ENCODE peak calls at places on chromosomes 16 and 17, in six cellular contexts. One of them, this sample, is unnamed.

GRCh38 chr16:67394271-67395104 is 1.2 kb upstream of the TPPP3 start:
- DNase-seq in mucosa of descending colon: no peak
- DNase-seq in spleen: peak
- DNase-seq in colonic mucosa: no peak
- DNase-seq in A549: no peak
- DNase-seq in MM.1S: no peak
- DNase-seq in this sample: no peak

GRCh38 chr17:49577978-49578893 is 2.6 kb downstream of the NXPH3 start:
- DNase-seq in mucosa of descending colon: no peak
- DNase-seq in spleen: no peak
- DNase-seq in colonic mucosa: no peak
- DNase-seq in A549: no peak
- DNase-seq in MM.1S: no peak
- DNase-seq in this sample: no peak

GRCh38 chr17:7841622-7842379 is 7.8 kb downstream of the KDM6B start:
- DNase-seq in mucosa of descending colon: peak
- DNase-seq in spleen: peak
- DNase-seq in colonic mucosa: peak
- DNase-seq in A549: peak
- DNase-seq in MM.1S: peak
- DNase-seq in this sample: peak

GRCh38 chr16:27703121-27703520 is 153.2 kb downstream of the KATNIP start:
- DNase-seq in mucosa of descending colon: no peak
- DNase-seq in spleen: peak
- DNase-seq in colonic mucosa: no peak
- DNase-seq in A549: no peak
- DNase-seq in MM.1S: no peak
- DNase-seq in this sample: no peak

GRCh38 chr17:45813051-45813731 is 29.1 kb downstream of the CRHR1 start:
- DNase-seq in mucosa of descending colon: no peak
- DNase-seq in spleen: no peak
- DNase-seq in colonic mucosa: no peak
- DNase-seq in A549: no peak
- DNase-seq in MM.1S: no peak
- DNase-seq in this sample: no peak

GRCh38 chr17:40810505-40810904 is 10.7 kb upstream of the KRT28 start:
- DNase-seq in mucosa of descending colon: no peak
- DNase-seq in spleen: no peak
- DNase-seq in colonic mucosa: no peak
- DNase-seq in A549: peak
- DNase-seq in MM.1S: no peak
- DNase-seq in this sample: no peak

GRCh38 chr17:44541884-44542581 is 15.3 kb upstream of the FZD2 start:
- DNase-seq in mucosa of descending colon: no peak
- DNase-seq in spleen: no peak
- DNase-seq in colonic mucosa: no peak
- DNase-seq in A549: no peak
- DNase-seq in MM.1S: no peak
- DNase-seq in this sample: no peak

GRCh38 chr17:17179371-17179827 is 26.7 kb downstream of the PLD6 start:
- DNase-seq in mucosa of descending colon: no peak
- DNase-seq in spleen: no peak
- DNase-seq in colonic mucosa: no peak
- DNase-seq in A549: no peak
- DNase-seq in MM.1S: no peak
- DNase-seq in this sample: no peak

GRCh38 chr16:85089485-85089884 is 22.8 kb downstream of the CIBAR2 start:
- DNase-seq in mucosa of descending colon: no peak
- DNase-seq in spleen: no peak
- DNase-seq in colonic mucosa: no peak
- DNase-seq in A549: no peak
- DNase-seq in MM.1S: no peak
- DNase-seq in this sample: no peak

GRCh38 chr17:21523482-21524210 is 147.5 kb downstream of the KCNJ12 start:
- DNase-seq in mucosa of descending colon: no peak
- DNase-seq in spleen: no peak
- DNase-seq in colonic mucosa: no peak
- DNase-seq in A549: no peak
- DNase-seq in MM.1S: no peak
- DNase-seq in this sample: no peak

GRCh38 chr17:80034977-80035686 is 540 bp downstream of the TBC1D16 start:
- DNase-seq in mucosa of descending colon: no peak
- DNase-seq in spleen: peak
- DNase-seq in colonic mucosa: peak
- DNase-seq in A549: no peak
- DNase-seq in MM.1S: no peak
- DNase-seq in this sample: no peak

GRCh38 chr17:44543213-44543904 is 13.9 kb upstream of the FZD2 start:
- DNase-seq in mucosa of descending colon: no peak
- DNase-seq in spleen: no peak
- DNase-seq in colonic mucosa: no peak
- DNase-seq in A549: peak
- DNase-seq in MM.1S: no peak
- DNase-seq in this sample: no peak

GRCh38 chr16:86283944-86284343 is 226.4 kb upstream of the FOXF1 start:
- DNase-seq in mucosa of descending colon: no peak
- DNase-seq in spleen: no peak
- DNase-seq in colonic mucosa: peak
- DNase-seq in A549: no peak
- DNase-seq in MM.1S: no peak
- DNase-seq in this sample: no peak

GRCh38 chr16:82187829-82188228 is 17.8 kb upstream of the MPHOSPH6 start:
- DNase-seq in mucosa of descending colon: no peak
- DNase-seq in spleen: no peak
- DNase-seq in colonic mucosa: no peak
- DNase-seq in A549: no peak
- DNase-seq in MM.1S: peak
- DNase-seq in this sample: no peak

GRCh38 chr17:58224315-58224714 is 5.3 kb upstream of the MKS1 start:
- DNase-seq in mucosa of descending colon: no peak
- DNase-seq in spleen: no peak
- DNase-seq in colonic mucosa: no peak
- DNase-seq in A549: peak
- DNase-seq in MM.1S: no peak
- DNase-seq in this sample: no peak
- H3K4me3 ChIP-seq in mucosa of descending colon: no peak
- H3K4me3 ChIP-seq in spleen: no peak
- H3K4me3 ChIP-seq in colonic mucosa: no peak
- H3K4me3 ChIP-seq in A549: no peak
- H3K4me3 ChIP-seq in MM.1S: no peak
- H3K4me3 ChIP-seq in this sample: no peak

DNA sequence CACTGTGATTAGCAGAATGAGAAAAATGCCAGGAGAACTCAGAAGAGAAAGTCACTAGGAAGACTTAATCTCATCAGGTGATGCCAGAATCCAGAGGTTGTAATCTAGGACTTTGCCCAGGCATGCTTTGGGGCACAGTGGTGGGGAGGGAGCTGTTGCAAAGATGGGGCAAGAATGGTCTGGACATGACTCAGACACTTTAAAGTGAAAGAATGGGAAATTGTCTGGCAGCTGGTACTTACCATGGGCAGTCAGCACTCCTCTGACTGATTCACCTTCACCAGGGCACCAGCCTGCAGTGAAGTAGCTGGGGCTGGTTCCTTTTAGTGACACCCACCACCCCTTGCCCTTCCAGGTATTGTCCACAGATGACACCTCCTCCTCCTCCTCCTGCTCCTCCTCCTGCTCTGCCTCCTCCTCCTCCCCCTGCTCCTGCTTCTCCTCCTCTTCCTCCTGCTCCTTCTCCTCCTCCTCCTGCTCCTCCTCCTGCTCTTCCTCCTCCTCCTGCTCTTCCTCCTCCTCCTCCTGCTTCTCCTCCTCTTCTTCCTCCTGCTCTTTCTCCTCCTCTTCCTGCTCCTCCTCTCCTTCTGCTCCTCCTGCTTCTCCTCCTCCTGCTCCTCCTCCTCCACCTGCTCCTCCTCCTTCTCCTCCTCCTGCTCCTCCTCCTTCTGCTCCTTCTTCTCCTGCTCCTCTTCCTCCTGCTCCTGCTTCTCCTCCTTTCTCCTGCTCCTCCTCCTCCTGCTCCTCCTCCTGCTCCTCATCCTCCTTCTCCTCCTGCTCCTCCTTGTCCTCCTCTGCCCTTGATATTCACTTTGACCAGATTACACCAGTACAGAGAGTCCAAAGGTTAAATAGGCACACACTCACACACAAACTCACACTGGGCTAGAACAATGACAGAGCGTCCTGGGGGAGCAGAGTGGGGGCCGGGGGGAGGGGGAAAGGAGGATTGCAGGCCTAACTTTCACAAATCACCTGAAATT is at the start of gene CHD9NB:
- DNase-seq in mucosa of descending colon: no peak
- DNase-seq in spleen: no peak
- DNase-seq in colonic mucosa: peak
- DNase-seq in A549: peak
- DNase-seq in MM.1S: peak
- DNase-seq in this sample: no peak
- H3K4me3 ChIP-seq in mucosa of descending colon: no peak
- H3K4me3 ChIP-seq in spleen: no peak
- H3K4me3 ChIP-seq in colonic mucosa: no peak
- H3K4me3 ChIP-seq in A549: peak
- H3K4me3 ChIP-seq in MM.1S: peak
- H3K4me3 ChIP-seq in this sample: no peak

DNA sequence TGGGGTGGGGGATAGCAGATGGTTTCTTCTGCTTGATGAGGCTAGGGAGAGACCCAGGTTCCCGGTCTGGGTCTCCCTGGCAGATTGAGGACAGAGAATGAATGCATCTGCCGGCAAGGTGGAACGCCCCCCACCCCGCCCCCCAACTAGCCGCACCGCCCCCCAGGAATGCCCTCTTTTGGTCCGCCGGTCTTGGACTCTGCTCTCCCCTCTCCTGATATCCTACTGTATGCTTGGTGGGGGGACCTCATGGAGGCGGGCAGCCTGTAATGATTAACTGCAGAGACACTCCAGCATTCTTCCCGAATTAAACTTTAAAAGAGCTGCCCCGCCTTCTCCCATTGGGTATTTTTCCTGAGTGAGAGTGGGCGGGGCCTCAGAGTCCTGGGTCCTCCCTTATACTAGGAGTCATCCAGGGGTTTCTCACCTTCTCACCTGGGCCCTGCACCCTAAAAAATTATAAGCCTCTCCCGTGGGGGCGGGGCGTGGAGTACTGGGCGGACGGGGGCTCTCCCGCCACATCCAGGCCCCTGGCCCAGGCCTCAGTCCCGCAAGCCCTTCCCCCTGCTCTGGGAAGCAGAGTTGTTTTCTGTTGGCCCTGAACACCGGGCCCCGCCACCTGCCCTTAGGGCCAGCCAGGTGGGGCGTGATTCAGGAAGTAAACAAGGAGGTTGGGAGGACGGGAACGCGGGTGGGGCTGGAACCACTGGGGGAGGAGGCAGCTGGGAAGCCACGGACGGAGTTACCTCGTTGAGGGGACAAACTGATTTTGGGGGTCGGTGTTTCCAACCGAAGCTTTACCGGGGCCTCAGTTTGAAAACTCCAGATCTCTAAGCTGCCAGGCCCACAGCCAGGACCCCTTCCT is 1.5 kb downstream of the GRB7 start:
- DNase-seq in mucosa of descending colon: peak
- DNase-seq in spleen: peak
- DNase-seq in colonic mucosa: peak
- DNase-seq in A549: peak
- DNase-seq in MM.1S: no peak
- DNase-seq in this sample: no peak
- H3K4me3 ChIP-seq in mucosa of descending colon: peak
- H3K4me3 ChIP-seq in spleen: no peak
- H3K4me3 ChIP-seq in colonic mucosa: peak
- H3K4me3 ChIP-seq in A549: peak
- H3K4me3 ChIP-seq in MM.1S: peak
- H3K4me3 ChIP-seq in this sample: peak

GRCh38 chr16:8951447-8952280 is 12.0 kb downstream of the USP7 start:
- DNase-seq in mucosa of descending colon: no peak
- DNase-seq in spleen: no peak
- DNase-seq in colonic mucosa: no peak
- DNase-seq in A549: no peak
- DNase-seq in MM.1S: peak
- DNase-seq in this sample: no peak

GRCh38 chr16:8949536-8950418 is 13.9 kb downstream of the USP7 start:
- DNase-seq in mucosa of descending colon: no peak
- DNase-seq in spleen: no peak
- DNase-seq in colonic mucosa: no peak
- DNase-seq in A549: no peak
- DNase-seq in MM.1S: no peak
- DNase-seq in this sample: no peak

GRCh38 chr16:8948831-8949230 is 14.9 kb downstream of the USP7 start:
- DNase-seq in mucosa of descending colon: no peak
- DNase-seq in spleen: no peak
- DNase-seq in colonic mucosa: no peak
- DNase-seq in A549: no peak
- DNase-seq in MM.1S: no peak
- DNase-seq in this sample: no peak

GRCh38 chr16:8952281-8952751 is 11.4 kb downstream of the USP7 start:
- DNase-seq in mucosa of descending colon: no peak
- DNase-seq in spleen: no peak
- DNase-seq in colonic mucosa: no peak
- DNase-seq in A549: no peak
- DNase-seq in MM.1S: no peak
- DNase-seq in this sample: no peak

DNA sequence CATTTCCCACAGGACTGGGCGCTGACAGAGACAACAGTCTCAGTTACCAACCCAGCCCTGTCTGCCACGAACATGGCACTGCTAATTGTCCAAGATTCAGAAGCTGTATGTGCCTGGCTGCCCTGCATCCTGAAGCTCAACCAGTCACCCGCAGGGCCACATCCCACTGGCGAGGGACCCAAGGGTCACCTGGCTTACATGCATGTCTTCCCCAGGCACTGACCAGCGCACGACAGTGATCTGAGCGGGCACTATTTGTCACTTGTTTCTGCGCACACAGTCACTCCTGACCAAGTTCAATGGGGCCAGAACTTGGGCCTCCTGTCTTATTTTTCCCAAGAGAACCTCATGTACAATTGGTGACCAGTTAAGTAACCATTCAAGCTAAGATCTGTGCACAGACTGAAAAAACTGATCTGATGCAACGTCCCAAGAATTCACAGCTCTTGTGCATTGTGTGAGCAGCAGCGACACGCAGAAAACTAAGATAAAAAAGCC is 13.1 kb downstream of the USP7 start:
- DNase-seq in mucosa of descending colon: no peak
- DNase-seq in spleen: no peak
- DNase-seq in colonic mucosa: no peak
- DNase-seq in A549: no peak
- DNase-seq in MM.1S: no peak
- DNase-seq in this sample: no peak
- H3K4me3 ChIP-seq in mucosa of descending colon: no peak
- H3K4me3 ChIP-seq in spleen: no peak
- H3K4me3 ChIP-seq in colonic mucosa: no peak
- H3K4me3 ChIP-seq in A549: no peak
- H3K4me3 ChIP-seq in MM.1S: no peak
- H3K4me3 ChIP-seq in this sample: no peak

This sample was measured in left ventricle myocardium inferior.